ENCODE peak calls at places on chromosomes 5 and 9, in seven cellular contexts. H, P, G, I, K, E and F are unnamed samples. For H3K27me3 and H3K4me1, the result is how much of the 10 kb centered on the place peaks cover.

GRCh38 chr5:65925094-65925600 is 1.2 kb upstream of the ERBIN start:
- DNase-seq in E (peak), P (peak), I (peak), H (peak), G (peak), K (no peak), F (peak)

GRCh38 chr5:138948391-138949222 is 73.5 kb upstream of the LRRTM2 start:
- DNase-seq in P (no peak), H (no peak), E (no peak), I (no peak), K (no peak), G (peak), F (no peak)

GRCh38 chr5:78458843-78459242 is 98.4 kb downstream of the SCAMP1 start:
- DNase-seq in P (no peak), I (no peak), K (no peak), E (no peak), H (no peak), G (no peak), F (no peak)

GRCh38 chr9:95419444-95419843 is 97.3 kb downstream of the PTCH1 start:
- DNase-seq in H (no peak), K (no peak), G (no peak), I (no peak), E (no peak), P (no peak), F (no peak)

GRCh38 chr9:95458666-95459065 is 58.1 kb downstream of the PTCH1 start:
- DNase-seq in K (no peak), E (no peak), G (no peak), I (no peak), P (no peak), H (no peak), F (no peak)

GRCh38 chr9:89367281-89367680 is 49.0 kb downstream of the SECISBP2 start:
- DNase-seq in H (no peak), G (peak), E (no peak), I (no peak), K (no peak), P (no peak), F (no peak)

GRCh38 chr5:76503929-76504328 is 100.8 kb downstream of the IQGAP2 start:
- DNase-seq in E (no peak), P (no peak), K (no peak), G (no peak), H (no peak), I (no peak), F (no peak)

GRCh38 chr9:112046181-112046580 is 128.9 kb downstream of the SUSD1 start:
- DNase-seq in I (no peak), G (no peak), E (no peak), H (no peak), P (no peak), K (no peak), F (no peak)

GRCh38 chr5:22372826-22373660 is 480.1 kb downstream of the CDH12 start:
- DNase-seq in E (no peak), P (no peak), I (no peak), H (no peak), G (no peak), K (no peak), F (no peak)

GRCh38 chr5:8827701-8828100 is 718.2 kb downstream of the SEMA5A start:
- DNase-seq in I (no peak), H (no peak), E (no peak), P (no peak), K (no peak), G (no peak), F (no peak)

GRCh38 chr5:36944607-36945225 is 68.1 kb downstream of the NIPBL start:
- DNase-seq in K (peak), G (no peak), H (no peak), P (no peak), E (no peak), I (no peak), F (no peak)

GRCh38 chr9:13383216-13383615 is 103.7 kb upstream of the MPDZ start:
- DNase-seq in G (no peak), P (no peak), I (no peak), H (no peak), E (no peak), K (no peak), F (no peak)

GRCh38 chr5:73709536-73710129 is 83.6 kb downstream of the ARHGEF28 start:
- DNase-seq in H (no peak), I (no peak), E (no peak), K (no peak), G (no peak), P (no peak), F (no peak)

GRCh38 chr5:173505634-173506033 is 110.8 kb downstream of the BOD1 start:
- DNase-seq in K (no peak), I (no peak), G (no peak), P (no peak), E (no peak), H (no peak), F (no peak)

GRCh38 chr9:98215266-98215665 is 22.8 kb upstream of the CORO2A start:
- DNase-seq in I (no peak), K (no peak), H (no peak), E (no peak), P (no peak), G (no peak), F (no peak)

GRCh38 chr9:89878687-89879086 is 273.9 kb downstream of the GADD45G start:
- DNase-seq in E (peak), K (no peak), G (peak), H (peak), I (peak), P (no peak), F (peak)

GRCh38 chr9:89461302-89461701 is 36.6 kb downstream of the SEMA4D start:
- DNase-seq in P (no peak), K (no peak), E (no peak), G (no peak), I (no peak), H (no peak), F (no peak)

GRCh38 chr9:116904165-116904564 is 217.1 kb downstream of the TRIM32 start:
- DNase-seq in I (no peak), K (no peak), P (no peak), E (no peak), G (no peak), H (no peak), F (no peak)

GRCh38 chr5:60295423-60295822 is 401.9 kb upstream of the PDE4D start:
- DNase-seq in I (no peak), G (peak), P (no peak), K (peak), E (peak), H (no peak), F (no peak)

GRCh38 chr5:85334-85995 is 6.5 kb upstream of the PLEKHG4B start:
- DNase-seq in K (no peak), E (no peak), P (no peak), I (no peak), H (no peak), G (no peak), F (no peak)

GRCh38 chr9:108083160-108083559 is 593.6 kb upstream of the KLF4 start:
- DNase-seq in K (no peak), H (no peak), G (no peak), I (no peak), E (no peak), P (no peak), F (no peak)

GRCh38 chr9:94860678-94861588 is 134.4 kb downstream of the AOPEP start:
- DNase-seq in P (peak), K (no peak), I (no peak), E (peak), H (no peak), G (no peak), F (no peak)

GRCh38 chr5:98784411-98784810 is 10.9 kb downstream of the RGMB start:
- DNase-seq in H (no peak), P (no peak), K (no peak), I (no peak), G (no peak), E (no peak), F (no peak)

GRCh38 chr5:173572431-173573125 is 43.9 kb downstream of the BOD1 start:
- DNase-seq in I (no peak), H (peak), P (no peak), G (no peak), K (no peak), E (no peak), F (no peak)

GRCh38 chr5:35803221-35803651 is 53.5 kb upstream of the IL7R start:
- DNase-seq in I (peak), K (no peak), P (peak), G (no peak), H (no peak), E (no peak), F (no peak)

GRCh38 chr5:159102294-159102934 is 2.7 kb upstream of the EBF1 start:
- DNase-seq in K (no peak), H (no peak), G (no peak), I (no peak), P (no peak), E (no peak), F (no peak)

GRCh38 chr5:159099049-159099760 is 511 bp downstream of the EBF1 start:
- DNase-seq in G (no peak), P (peak), I (peak), K (no peak), H (no peak), E (no peak), F (peak)

GRCh38 chr5:159100022-159100927 is 559 bp upstream of the EBF1 start:
- DNase-seq in K (peak), P (peak), G (peak), H (peak), I (peak), E (peak), F (peak)

GRCh38 chr5:159101689-159102088 is 2.0 kb upstream of the EBF1 start:
- DNase-seq in E (no peak), I (no peak), P (no peak), H (no peak), G (no peak), K (no peak), F (no peak)

DNA sequence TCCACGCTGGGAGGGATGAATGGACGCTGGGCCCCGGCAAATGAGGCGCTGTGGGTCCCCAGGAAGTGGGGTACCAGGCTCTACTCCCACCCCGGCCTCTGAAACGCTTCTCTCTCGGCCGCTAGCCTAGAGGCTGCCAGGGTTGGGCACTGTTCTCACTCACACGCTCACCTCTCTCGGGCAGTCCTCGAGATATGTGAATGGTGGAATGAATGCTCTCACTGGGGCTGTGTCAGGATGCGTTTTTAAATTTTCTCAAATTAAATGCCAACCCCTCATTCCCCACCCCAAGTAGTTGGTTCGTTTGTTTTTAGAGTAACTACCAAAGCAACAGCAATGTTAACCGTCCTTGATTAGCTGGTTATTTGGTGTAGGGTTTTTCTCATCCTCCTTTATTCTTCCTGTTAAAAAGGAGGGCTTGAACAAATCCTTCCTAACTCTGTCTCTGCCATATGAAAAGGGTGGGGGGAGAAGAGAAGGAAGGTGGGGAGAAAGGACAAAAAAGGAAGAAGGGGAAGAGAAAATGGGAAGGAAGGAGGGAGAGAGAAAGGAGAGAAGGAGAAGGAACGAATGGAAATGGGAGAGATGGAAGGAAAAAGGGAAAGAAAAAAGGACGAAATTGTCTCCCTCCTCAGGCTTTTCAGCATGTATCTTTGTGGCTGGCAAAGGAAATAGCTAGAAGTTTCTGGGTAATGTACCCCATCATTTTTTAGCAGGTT is 1.4 kb upstream of the EBF1 start:
- DNase-seq in I (no peak), K (no peak), H (no peak), E (no peak), G (peak), P (no peak), F (no peak)
- H3K27me3 ChIP-seq in I (under half), K (under half), H (half or more), E (half or more), G (under half), P (under half), F (under half)

DNA sequence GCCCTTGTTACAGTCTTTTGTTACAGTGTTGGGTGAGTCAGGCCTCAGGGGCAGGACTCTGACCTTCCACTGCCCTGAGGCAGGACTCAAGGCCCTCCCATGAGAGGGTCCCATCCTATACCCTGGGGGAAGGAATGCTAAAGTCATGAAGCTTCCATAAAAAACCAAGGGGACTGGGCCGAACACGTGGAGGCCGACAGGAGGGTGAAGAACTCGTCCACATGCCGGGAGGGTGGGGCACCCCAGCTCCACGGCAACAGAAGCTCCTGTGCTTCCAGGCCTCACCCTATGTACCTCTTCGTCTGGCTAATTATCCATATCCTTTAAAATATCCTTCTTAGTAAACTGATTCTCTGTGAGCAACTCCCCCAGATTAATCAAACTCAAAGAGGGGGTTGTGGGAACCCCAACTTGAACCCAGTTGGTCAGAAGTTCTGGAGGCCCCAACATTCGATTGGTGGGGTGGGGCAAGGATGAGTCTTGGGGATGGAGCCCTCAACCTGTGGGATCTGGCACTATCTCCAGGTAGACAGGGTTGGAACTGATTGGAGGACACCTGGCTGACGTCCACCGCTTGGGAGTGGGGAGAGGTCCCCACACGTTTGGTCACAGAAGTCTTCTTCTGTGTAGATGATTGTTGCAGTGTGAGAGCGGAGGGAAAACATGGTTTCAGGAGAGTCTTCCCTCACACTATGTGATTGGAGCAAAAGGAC is 19.1 kb downstream of the MGAT1 start:
- DNase-seq in E (no peak), P (no peak), H (no peak), G (no peak), K (no peak), I (no peak), F (no peak)
- H3K4me1 ChIP-seq in E (under half), P (under half), H (under half), G (under half), K (under half), I (under half), F (under half)

DNA sequence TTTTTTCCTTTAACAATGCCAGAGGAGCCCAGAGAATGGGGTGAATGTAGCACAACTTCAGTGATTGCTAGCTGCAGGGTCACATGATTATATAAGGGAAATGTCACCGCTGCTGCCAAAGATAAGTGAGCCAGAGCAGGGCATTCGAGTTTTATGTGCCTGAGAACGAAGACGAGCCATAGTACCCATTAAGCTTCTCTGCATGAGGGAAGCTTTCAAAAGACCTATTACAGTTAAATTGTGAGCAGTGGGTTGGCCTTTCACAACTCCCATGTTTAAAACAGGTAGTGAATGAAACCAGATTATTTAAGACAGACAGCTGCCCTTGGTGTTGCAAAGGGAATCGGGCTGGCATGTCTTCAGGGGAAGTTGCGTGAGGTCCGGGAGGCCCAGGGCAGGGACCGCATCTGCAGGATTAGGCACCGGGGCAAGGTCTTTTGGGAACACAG is 82.4 kb upstream of the TNFAIP8 start:
- DNase-seq in K (no peak), I (peak), E (no peak), P (no peak), G (no peak), H (no peak), F (no peak)
- H3K27me3 ChIP-seq in K (under half), I (under half), E (under half), P (under half), G (under half), H (under half), F (under half)

GRCh38 chr5:109703827-109704226 is 14.1 kb downstream of the MAN2A1 start:
- DNase-seq in I (no peak), G (no peak), K (no peak), E (no peak), H (no peak), P (no peak), F (no peak)

GRCh38 chr5:109704255-109704952 is 14.7 kb downstream of the MAN2A1 start:
- DNase-seq in G (no peak), H (no peak), E (no peak), K (no peak), I (no peak), P (no peak), F (no peak)

GRCh38 chr5:109707531-109707930 is 17.8 kb downstream of the MAN2A1 start:
- DNase-seq in K (no peak), I (no peak), G (no peak), H (no peak), P (no peak), E (no peak), F (no peak)

GRCh38 chr5:109705596-109705995 is 15.9 kb downstream of the MAN2A1 start:
- DNase-seq in I (no peak), G (no peak), H (no peak), K (no peak), P (no peak), E (no peak), F (no peak)

DNA sequence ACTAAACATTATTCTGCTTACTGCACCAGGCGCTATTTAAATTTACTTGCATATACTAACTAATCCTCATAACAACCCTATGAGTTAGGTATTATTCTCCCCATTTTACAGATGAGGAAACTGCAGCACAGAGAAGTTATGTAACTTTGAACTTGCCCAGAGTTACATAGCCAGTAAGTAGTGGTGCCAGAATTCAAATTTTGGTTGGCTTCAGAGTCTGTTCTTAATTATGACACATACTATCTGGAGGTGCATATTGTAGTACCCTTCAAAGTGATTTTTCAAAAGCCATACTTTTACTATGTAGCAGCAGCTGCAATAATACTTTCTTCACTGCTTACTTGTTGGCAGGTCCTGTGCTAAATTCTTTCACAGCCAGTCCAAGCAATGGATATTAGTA is 16.3 kb downstream of the MAN2A1 start:
- DNase-seq in I (no peak), K (no peak), G (no peak), P (no peak), H (no peak), E (no peak), F (no peak)
- H3K4me1 ChIP-seq in I (under half), K (under half), G (under half), P (under half), H (under half), E (under half), F (under half)

GRCh38 chr5:88661870-88662207 is 221.1 kb downstream of the MEF2C start:
- DNase-seq in I (no peak), K (no peak), H (no peak), G (no peak), P (no peak), E (no peak), F (no peak)
- H3K27me3 ChIP-seq in I (half or more), K (under half), H (half or more), G (half or more), P (half or more), E (half or more), F (under half)

GRCh38 chr5:43548358-43548757 is 8.5 kb downstream of the PAIP1 start:
- DNase-seq in P (no peak), H (no peak), E (no peak), I (no peak), K (no peak), G (no peak), F (no peak)

GRCh38 chr5:43554497-43554896 is 2.4 kb downstream of the PAIP1 start:
- DNase-seq in E (no peak), G (no peak), H (no peak), P (no peak), I (no peak), K (no peak), F (no peak)

GRCh38 chr5:43556857-43557593 is at the start of gene PAIP1:
- DNase-seq in H (peak), K (peak), E (peak), G (peak), I (peak), P (peak), F (peak)

GRCh38 chr5:43555895-43556606 is 826 bp downstream of the PAIP1 start:
- DNase-seq in P (peak), I (peak), K (peak), H (peak), E (peak), G (peak), F (peak)

DNA sequence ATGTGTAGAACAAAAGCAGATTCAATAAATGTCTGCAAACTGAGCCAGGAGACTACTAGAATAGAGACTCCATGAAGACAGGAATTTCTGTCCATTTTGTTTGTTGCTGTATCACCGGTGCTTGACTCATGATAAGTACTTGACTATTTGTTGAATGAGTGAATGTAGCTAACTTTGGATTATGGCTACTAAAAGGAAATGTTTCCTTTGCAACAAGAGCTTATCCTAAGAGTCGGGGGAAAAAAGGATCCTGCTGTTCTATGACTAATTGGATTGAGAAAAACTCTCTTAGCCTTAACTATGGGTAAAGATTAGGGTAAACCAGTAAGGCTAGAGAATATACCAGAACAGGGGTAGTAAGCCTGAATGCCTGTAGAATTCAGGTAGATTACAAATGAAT is 3.5 kb downstream of the PAIP1 start:
- DNase-seq in I (no peak), G (no peak), H (no peak), E (no peak), K (no peak), P (no peak), F (no peak)
- H3K4me1 ChIP-seq in I (half or more), G (half or more), H (under half), E (under half), K (under half), P (under half), F (under half)

GRCh38 chr9:133658442-133659431 is 22.6 kb downstream of the DBH start:
- DNase-seq in K (peak), P (no peak), G (no peak), E (peak), H (no peak), I (peak), F (peak)

GRCh38 chr9:133656211-133657119 is 20.3 kb downstream of the DBH start:
- DNase-seq in I (no peak), G (no peak), H (no peak), K (no peak), P (no peak), E (no peak), F (no peak)

GRCh38 chr9:133661846-133662636 is 25.9 kb downstream of the DBH start:
- DNase-seq in P (no peak), I (no peak), G (no peak), E (no peak), K (no peak), H (no peak), F (no peak)

GRCh38 chr9:133657120-133657661 is 21.0 kb downstream of the DBH start:
- DNase-seq in H (no peak), G (no peak), E (no peak), P (no peak), I (no peak), K (no peak), F (no peak)

GRCh38 chr9:133659566-133659965 is 23.4 kb downstream of the DBH start:
- DNase-seq in E (no peak), G (no peak), I (no peak), K (no peak), H (no peak), P (no peak), F (peak)
- H3K27me3 ChIP-seq in E (under half), G (half or more), I (under half), K (under half), H (under half), P (under half), F (under half)